ENCODE peak calls at places on chromosomes 16 and 17, in ten cellular contexts. X, N, S, D, Y, E, Z, W, Q and C are unnamed samples.

GRCh38 chr17:57892820-57893595 is 43.2 kb upstream of the MRPS23 start:
- DNase-seq in D (peak; percentile 97), S (no peak), Z (peak; percentile 91), W (peak; percentile 67), X (peak; percentile 90), E (no peak), Y (peak; percentile 99), N (no peak), Q (no peak), C (peak; percentile 95)

GRCh38 chr16:56960681-56961281 is 969 bp upstream of the CETP start:
- DNase-seq in X (no peak), N (no peak), Y (peak; percentile 64), E (no peak), Z (no peak), D (no peak), Q (no peak), W (no peak), S (no peak), C (no peak)

GRCh38 chr17:16922386-16923096 is 49.4 kb downstream of the TNFRSF13B start:
- DNase-seq in S (no peak), E (no peak), Q (no peak), Z (no peak), W (no peak), D (no peak), X (no peak), Y (no peak), N (no peak), C (peak; percentile 44)

GRCh38 chr16:27154573-27155521 is 48.5 kb upstream of the KDM8 start:
- DNase-seq in E (peak; percentile 48), S (peak; percentile 77), Y (peak; percentile 41), D (peak; percentile 31), X (peak; percentile 45), Q (peak; percentile 66), Z (no peak), N (peak; percentile 30), W (no peak), C (peak; percentile 4)

GRCh38 chr16:89331371-89332109 is 114.0 kb downstream of the ZNF778 start:
- DNase-seq in Q (no peak), S (no peak), D (no peak), N (peak; percentile 48), W (no peak), Y (no peak), X (no peak), E (no peak), Z (no peak), C (no peak)

GRCh38 chr17:15169676-15170075 is 95.5 kb downstream of the PMP22 start:
- DNase-seq in N (no peak), Y (no peak), D (peak; percentile 95), Q (no peak), E (no peak), W (no peak), X (no peak), S (no peak), Z (no peak), C (peak; percentile 40)

GRCh38 chr16:72847187-72848044 is 200.5 kb downstream of the ZFHX3 start:
- DNase-seq in D (peak; percentile 18), N (no peak), X (peak; percentile 14), E (no peak), W (no peak), Y (peak; percentile 55), S (no peak), Q (peak; percentile 32), Z (no peak), C (peak; percentile 8)

GRCh38 chr16:23356941-23357340 is 54.8 kb downstream of the SCNN1B start:
- DNase-seq in X (no peak), Z (no peak), E (no peak), Y (no peak), D (no peak), W (no peak), S (no peak), Q (no peak), N (no peak), C (no peak)

GRCh38 chr16:78800535-78800934 is 701.1 kb downstream of the WWOX start:
- DNase-seq in Y (no peak), E (no peak), S (no peak), Z (no peak), X (no peak), Q (no peak), N (no peak), D (no peak), W (no peak), C (no peak)

GRCh38 chr16:4763791-4764190 is 3.2 kb downstream of the ZNF500 start:
- DNase-seq in S (no peak), W (no peak), Z (no peak), Y (no peak), E (no peak), D (no peak), N (no peak), X (no peak), Q (no peak), C (no peak)

GRCh38 chr17:45255358-45255757 is 6.5 kb downstream of the SPATA32 start:
- DNase-seq in E (no peak), X (no peak), Q (no peak), W (no peak), D (no peak), Z (no peak), Y (no peak), N (no peak), S (no peak), C (no peak)

GRCh38 chr17:30413109-30413508 is 34.4 kb downstream of the CPD start:
- DNase-seq in D (peak; percentile 77), E (no peak), X (no peak), S (no peak), Y (no peak), N (no peak), W (no peak), Q (no peak), Z (no peak), C (peak; percentile 95)

GRCh38 chr17:1422907-1423306 is 22.9 kb upstream of the YWHAE start:
- DNase-seq in X (no peak), S (no peak), E (no peak), D (peak; percentile 96), W (no peak), N (no peak), Y (peak; percentile 91), Z (peak; percentile 62), Q (no peak), C (peak; percentile 98)

GRCh38 chr17:16425698-16426659 is 10.6 kb downstream of the TRPV2 start:
- DNase-seq in Z (no peak), W (no peak), S (no peak), X (no peak), Y (no peak), D (no peak), N (no peak), Q (no peak), E (no peak), C (no peak)

GRCh38 chr17:58046230-58047094 is 36.8 kb upstream of the DYNLL2 start:
- DNase-seq in N (no peak), W (no peak), D (no peak), E (no peak), Z (no peak), Q (no peak), X (no peak), Y (no peak), S (no peak), C (no peak)